ENCODE peak calls at places on chromosome 17, in six cellular contexts. R, D, B, U, K and A are unnamed samples.

GRCh38 chr17:15463363-15463762 is 4.1 kb downstream of the CDRT4 start:
- DNase-seq in B (no peak), U (no peak), D (no peak), R (peak), K (peak), A (no peak)

GRCh38 chr17:64413505-64413904 is 22.8 kb upstream of the PECAM1 start:
- DNase-seq in B (no peak), D (peak), R (peak), K (no peak), U (no peak), A (no peak)

GRCh38 chr17:82424001-82424862 is 5.8 kb upstream of the OGFOD3 start:
- DNase-seq in B (no peak), U (peak), D (no peak), K (peak), R (peak), A (peak)

GRCh38 chr17:83061586-83061985 is 17.8 kb upstream of the METRNL start:
- DNase-seq in K (no peak), B (no peak), U (no peak), D (no peak), R (no peak), A (no peak)

GRCh38 chr17:6323626-6324356 is 111.1 kb downstream of the AIPL1 start:
- DNase-seq in B (no peak), D (no peak), U (peak), K (no peak), R (peak), A (no peak)

GRCh38 chr17:60910415-60910814 is 232.8 kb downstream of the BCAS3 start:
- DNase-seq in B (no peak), R (no peak), U (no peak), K (no peak), D (no peak), A (no peak)

GRCh38 chr17:7107012-7107754 is 7.4 kb downstream of the ASGR2 start:
- DNase-seq in B (no peak), U (no peak), D (no peak), K (no peak), R (no peak), A (no peak)

GRCh38 chr17:72458301-72458700 is 337.5 kb downstream of the SOX9 start:
- DNase-seq in R (no peak), D (no peak), U (no peak), B (no peak), K (no peak), A (no peak)

GRCh38 chr17:44152875-44153274 is 11.1 kb downstream of the HROB start:
- DNase-seq in K (no peak), R (no peak), D (no peak), U (no peak), B (no peak), A (no peak)

GRCh38 chr17:34254651-34255380 is at the start of gene CCL2:
- DNase-seq in U (no peak), K (no peak), R (peak), B (peak), D (no peak), A (no peak)

GRCh38 chr17:60934723-60935122 is 257.1 kb downstream of the BCAS3 start:
- DNase-seq in D (no peak), R (peak), B (no peak), K (no peak), U (no peak), A (no peak)

GRCh38 chr17:70187383-70187782 is 18.1 kb downstream of the KCNJ2 start:
- DNase-seq in U (no peak), B (no peak), R (no peak), K (no peak), D (no peak), A (no peak)

GRCh38 chr17:27756467-27757371 is 43.6 kb downstream of the NOS2 start:
- DNase-seq in B (no peak), K (peak), R (peak), D (no peak), U (peak), A (peak)

GRCh38 chr17:37743612-37743874 is 1.3 kb downstream of the HNF1B start:
- DNase-seq in U (no peak), K (peak), B (no peak), D (no peak), R (no peak), A (no peak)

GRCh38 chr17:19424934-19425868 is 14.2 kb downstream of the RNF112 start:
- DNase-seq in D (no peak), B (no peak), K (no peak), U (no peak), R (no peak), A (no peak)

GRCh38 chr17:35167666-35168065 is 20.0 kb downstream of the UNC45B start:
- DNase-seq in R (no peak), D (no peak), B (no peak), K (no peak), U (no peak), A (no peak)

GRCh38 chr17:38674749-38675615 is at the start of gene EPOP:
- DNase-seq in B (no peak), D (no peak), U (peak), K (peak), R (peak), A (no peak)

GRCh38 chr17:67400193-67400592 is 23.1 kb downstream of the PITPNC1 start:
- DNase-seq in U (no peak), B (no peak), R (no peak), D (no peak), K (no peak), A (peak)

GRCh38 chr17:32627233-32628008 is 140.6 kb downstream of the CDK5R1 start:
- DNase-seq in B (peak), U (no peak), R (peak), D (no peak), K (no peak), A (no peak)

GRCh38 chr17:43927101-43927935 is 15.0 kb downstream of the PPY start:
- DNase-seq in B (no peak), D (no peak), K (no peak), U (no peak), R (no peak), A (no peak)

GRCh38 chr17:6327007-6327406 is 107.9 kb downstream of the AIPL1 start:
- DNase-seq in D (no peak), R (peak), U (no peak), B (no peak), K (no peak), A (no peak)

GRCh38 chr17:11170901-11171300 is 70.1 kb upstream of the SHISA6 start:
- DNase-seq in D (no peak), U (no peak), K (no peak), B (no peak), R (no peak), A (no peak)

GRCh38 chr17:32445976-32446375 is 1.7 kb downstream of the PSMD11 start:
- DNase-seq in K (no peak), D (no peak), R (no peak), B (no peak), U (no peak), A (no peak)

GRCh38 chr17:7893226-7893880 is 4.8 kb downstream of the CHD3 start:
- DNase-seq in R (no peak), U (no peak), B (no peak), K (no peak), D (no peak), A (no peak)

GRCh38 chr17:65356524-65356923 is 204.9 kb downstream of the AXIN2 start:
- DNase-seq in U (no peak), D (no peak), B (no peak), R (no peak), K (no peak), A (no peak)

GRCh38 chr17:27846042-27846655 is 45.8 kb upstream of the NOS2 start:
- DNase-seq in D (no peak), B (no peak), K (no peak), U (no peak), R (no peak), A (no peak)

GRCh38 chr17:36506249-36506826 is 19.9 kb downstream of the ZNHIT3 start:
- DNase-seq in D (no peak), B (no peak), R (no peak), U (no peak), K (peak), A (no peak)

GRCh38 chr17:413016-413350 is 60.4 kb upstream of the RPH3AL start:
- DNase-seq in D (no peak), B (no peak), U (no peak), R (no peak), K (no peak), A (no peak)

GRCh38 chr17:21467739-21468490 is 91.8 kb downstream of the KCNJ12 start:
- DNase-seq in B (no peak), U (no peak), R (no peak), D (no peak), K (no peak), A (no peak)

GRCh38 chr17:17494499-17495447 is 1.4 kb downstream of the RASD1 start:
- DNase-seq in U (no peak), K (no peak), B (no peak), D (no peak), R (peak), A (no peak)

GRCh38 chr17:50363217-50364060 is 9.5 kb downstream of the MRPL27 start:
- DNase-seq in D (no peak), B (peak), R (peak), U (no peak), K (peak), A (no peak)

GRCh38 chr17:78130439-78131101 is at the start of gene TMC8:
- DNase-seq in K (peak), B (no peak), D (no peak), R (no peak), U (peak), A (no peak)

GRCh38 chr17:64005734-64006167 is 7.6 kb downstream of the PRR29 start:
- DNase-seq in U (peak), K (peak), D (no peak), B (no peak), R (no peak), A (no peak)

GRCh38 chr17:32302860-32303649 is 37.4 kb downstream of the RHBDL3 start:
- DNase-seq in K (peak), R (peak), D (no peak), U (no peak), B (no peak), A (no peak)

GRCh38 chr17:6458416-6458950 is 14.2 kb downstream of the PIMREG start:
- DNase-seq in K (no peak), D (no peak), U (no peak), B (no peak), R (no peak), A (no peak)

GRCh38 chr17:50396261-50397110 is 837 bp downstream of the LRRC59 start:
- DNase-seq in D (no peak), R (peak), U (peak), K (peak), B (no peak), A (no peak)

GRCh38 chr17:60080545-60080944 is 1.8 kb upstream of the HEATR6 start:
- DNase-seq in R (no peak), U (no peak), B (no peak), K (no peak), D (no peak), A (no peak)

GRCh38 chr17:82231562-82232321 is 2.9 kb downstream of the SLC16A3 start:
- DNase-seq in U (peak), K (peak), D (no peak), R (peak), B (no peak), A (no peak)

GRCh38 chr17:17981330-17981729 is 8.7 kb downstream of the DRC3 start:
- DNase-seq in B (no peak), D (no peak), K (no peak), R (no peak), U (no peak), A (no peak)

DNA sequence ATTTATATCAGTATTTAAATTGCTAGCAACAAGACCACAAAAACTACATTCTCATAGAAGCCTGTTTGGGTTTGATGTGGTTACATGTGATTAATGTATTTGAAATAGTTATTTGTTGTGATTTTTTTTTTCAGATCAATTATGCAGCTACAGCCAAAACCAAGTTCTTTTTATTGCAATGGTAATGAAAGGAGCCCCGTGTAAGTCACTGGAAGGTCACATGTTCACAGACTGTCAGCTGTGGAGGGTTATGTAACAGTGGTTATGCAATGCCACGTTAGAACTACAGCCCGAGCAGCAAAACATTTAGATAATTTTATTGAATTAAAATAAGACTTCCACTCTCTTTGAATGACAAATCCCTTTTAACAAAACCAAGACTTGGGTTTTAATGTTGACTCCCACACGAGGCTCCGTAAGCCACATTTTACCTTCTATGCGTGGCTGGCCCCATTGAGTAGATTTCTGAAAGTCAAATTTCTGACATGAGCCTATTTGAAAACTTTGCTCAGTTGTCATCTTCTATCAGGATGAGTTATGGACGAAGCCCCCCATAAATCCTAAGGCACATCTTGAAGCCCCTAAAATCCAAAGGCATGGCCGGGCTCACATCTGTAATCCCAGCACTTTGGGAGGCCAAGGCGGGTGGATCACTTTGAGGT is 41.8 kb upstream of the SEC14L1 start:
- DNase-seq in U (no peak), B (no peak), K (peak), R (no peak), D (no peak), A (peak)
- TF ChIP-seq POLR2AphosphoS5 in U (no peak), B (no peak), K (no peak), R (no peak), D (no peak), A (no peak)

GRCh38 chr17:2050871-2051387 is 4.0 kb upstream of the HIC1 start:
- DNase-seq in U (no peak), B (no peak), R (peak), K (no peak), D (no peak), A (no peak)
- TF ChIP-seq EZH2 in U (no peak), B (no peak), R (peak), K (no peak), D (no peak), A (no peak)

GRCh38 chr17:40372031-40372430 is 7.5 kb upstream of the GJD3 start:
- DNase-seq in B (no peak), U (no peak), R (no peak), K (no peak), D (no peak), A (no peak)
- H3K27ac ChIP-seq in B (no peak), U (no peak), R (no peak), K (no peak), D (no peak), A (no peak)

GRCh38 chr17:57782642-57783337 is 37.7 kb upstream of the CCDC182 start:
- DNase-seq in B (no peak), K (no peak), R (no peak), D (no peak), U (no peak), A (no peak)

GRCh38 chr17:57782051-57782490 is 37.0 kb upstream of the CCDC182 start:
- DNase-seq in U (no peak), R (peak), B (no peak), K (no peak), D (no peak), A (no peak)

GRCh38 chr17:57784226-57784895 is 39.3 kb upstream of the CCDC182 start:
- DNase-seq in B (no peak), U (no peak), D (no peak), K (no peak), R (no peak), A (no peak)

GRCh38 chr17:57785032-57785431 is 39.9 kb upstream of the CCDC182 start:
- DNase-seq in D (no peak), R (no peak), U (no peak), B (no peak), K (no peak), A (no peak)

GRCh38 chr17:57783338-57783742 is 38.2 kb upstream of the CCDC182 start:
- DNase-seq in K (peak), B (peak), R (peak), U (peak), D (no peak), A (no peak)
- TF ChIP-seq POLR2AphosphoS5 in K (no peak), B (no peak), R (no peak), U (no peak), D (no peak), A (no peak)

DNA sequence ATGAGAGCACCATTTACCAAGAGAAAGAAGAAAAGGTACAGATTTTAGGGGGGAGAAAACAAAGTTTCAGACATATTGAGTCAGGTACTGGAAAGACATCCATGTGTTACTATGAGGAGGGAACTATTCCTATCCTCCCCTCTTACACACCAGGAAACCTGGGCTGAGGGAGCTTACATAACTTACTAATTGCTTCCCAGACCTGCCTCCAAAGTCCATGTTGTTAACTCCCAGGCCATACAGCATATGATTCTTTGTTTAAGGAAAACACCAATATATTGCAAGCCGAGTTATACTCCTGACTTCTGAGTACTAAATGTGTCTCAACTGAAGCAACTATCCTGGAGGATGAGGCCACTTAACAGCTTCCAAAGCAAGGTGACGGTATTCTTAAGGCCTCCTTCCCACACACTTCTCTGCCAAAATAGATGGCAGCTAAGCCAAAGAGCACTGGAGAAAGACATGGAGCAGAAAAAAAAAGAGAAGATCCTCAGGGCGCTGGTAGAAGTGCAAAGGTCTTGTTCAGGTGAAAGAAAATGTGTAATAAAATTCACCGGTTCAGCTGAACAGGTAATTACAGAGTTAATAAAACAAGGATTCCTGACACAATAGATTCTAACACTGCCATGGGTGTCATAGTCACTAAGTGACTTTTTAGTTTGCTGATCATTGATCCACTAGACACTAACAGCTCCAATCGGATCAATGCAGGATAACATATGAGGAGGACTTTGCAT is 151.1 kb downstream of the SKAP1 start:
- DNase-seq in B (no peak), R (no peak), D (no peak), U (no peak), K (no peak), A (no peak)
- TF ChIP-seq EZH2 in B (no peak), R (no peak), D (no peak), U (no peak), K (no peak), A (no peak)

GRCh38 chr17:62704381-62704971 is 77.0 kb downstream of the MRC2 start:
- DNase-seq in B (no peak), D (no peak), R (peak), K (no peak), U (peak), A (no peak)

GRCh38 chr17:62705116-62705515 is 77.6 kb downstream of the MRC2 start:
- DNase-seq in K (no peak), B (no peak), R (no peak), D (no peak), U (no peak), A (no peak)

GRCh38 chr17:62703269-62703775 is 75.9 kb downstream of the MRC2 start:
- DNase-seq in U (no peak), B (no peak), R (no peak), K (no peak), D (no peak), A (no peak)

GRCh38 chr17:62702746-62703268 is 75.3 kb downstream of the MRC2 start:
- DNase-seq in U (no peak), D (no peak), B (no peak), K (no peak), R (no peak), A (no peak)

GRCh38 chr17:62703776-62704380 is 76.4 kb downstream of the MRC2 start:
- DNase-seq in U (peak), D (no peak), R (peak), B (no peak), K (no peak), A (no peak)
- H3K27ac ChIP-seq in U (peak), D (no peak), R (no peak), B (no peak), K (no peak), A (no peak)

GRCh38 chr17:47099987-47100711 is 88.9 kb downstream of the CDC27 start:
- DNase-seq in B (peak), D (peak), U (peak), R (peak), K (peak), A (peak)
- TF ChIP-seq POLR2AphosphoS5 in B (no peak), D (no peak), U (peak), R (peak), K (peak), A (peak)